ENCODE peak calls at places on chromosomes 12 and 14, in four cellular contexts. F, B, C and S are unnamed samples.

GRCh38 chr14:91919814-91920213 is 27.7 kb downstream of the FBLN5 start:
- DNase-seq in B (peak; percentile 29), C (no peak), F (no peak), S (no peak)

GRCh38 chr12:103640831-103641230 is 53.8 kb downstream of the STAB2 start:
- DNase-seq in C (no peak), F (no peak), B (no peak), S (no peak)

GRCh38 chr12:8687846-8688601 is 9.8 kb upstream of the RIMKLB start:
- DNase-seq in B (peak; percentile 83), C (peak; percentile 29), F (peak; percentile 91), S (no peak)

GRCh38 chr12:56488041-56488955 is at the start of gene GLS2:
- DNase-seq in C (peak; percentile 29), F (peak; percentile 38), B (peak; percentile 71), S (peak; percentile 90)

GRCh38 chr12:123973552-123974341 is 732 bp downstream of the ZNF664 start:
- DNase-seq in C (peak; percentile 22), F (no peak), B (peak; percentile 43), S (peak; percentile 63)

GRCh38 chr12:46450279-46450748 is 77.7 kb upstream of the SLC38A2 start:
- DNase-seq in C (no peak), B (peak; percentile 43), F (no peak), S (no peak)

GRCh38 chr12:1995205-1995896 is 8.9 kb downstream of the DCP1B start:
- DNase-seq in F (no peak), B (no peak), C (no peak), S (no peak)

GRCh38 chr14:56100556-56100955 is 17.7 kb upstream of the PELI2 start:
- DNase-seq in B (no peak), C (no peak), F (no peak), S (no peak)

GRCh38 chr14:61051046-61051445 is 70.0 kb downstream of the SLC38A6 start:
- DNase-seq in C (no peak), B (peak; percentile 15), F (peak; percentile 18), S (no peak)

GRCh38 chr12:68538722-68539614 is 71.7 kb upstream of the RAP1B start:
- DNase-seq in B (peak; percentile 55), F (peak; percentile 73), C (no peak), S (no peak)

GRCh38 chr14:31205681-31206535 is 1.7 kb downstream of the HECTD1 start:
- DNase-seq in C (no peak), F (no peak), B (no peak), S (no peak)

GRCh38 chr12:109192358-109192757 is 76.0 kb downstream of the ACACB start:
- DNase-seq in B (peak; percentile 70), F (no peak), C (no peak), S (no peak)

GRCh38 chr12:58140395-58140794 is 199.0 kb downstream of the ATP23 start:
- DNase-seq in B (no peak), C (no peak), F (no peak), S (no peak)

GRCh38 chr12:114186241-114187002 is 219.5 kb downstream of the TBX5 start:
- DNase-seq in C (peak; percentile 1), F (no peak), B (no peak), S (no peak)

GRCh38 chr14:68627050-68627867 is 165.6 kb downstream of the ZFP36L1 start:
- DNase-seq in C (no peak), B (peak; percentile 96), F (peak; percentile 39), S (no peak)

GRCh38 chr12:116547955-116548471 is 11.2 kb upstream of the MAP1LC3B2 start:
- DNase-seq in B (peak; percentile 23), F (no peak), C (no peak), S (no peak)

GRCh38 chr14:72745991-72746980 is 147.6 kb downstream of the DPF3 start:
- DNase-seq in F (peak; percentile 32), B (no peak), C (no peak), S (no peak)

GRCh38 chr12:70983692-70984091 is 63.2 kb upstream of the PTPRR start:
- DNase-seq in F (no peak), B (no peak), C (no peak), S (no peak)

GRCh38 chr14:33669111-33669510 is 281.8 kb downstream of the EGLN3 start:
- DNase-seq in F (no peak), C (no peak), B (no peak), S (no peak)

GRCh38 chr12:66624806-66625205 is 54.1 kb downstream of the GRIP1 start:
- DNase-seq in C (no peak), F (no peak), B (no peak), S (no peak)

GRCh38 chr12:70847871-70848270 is 72.7 kb downstream of the PTPRR start:
- DNase-seq in B (no peak), C (no peak), F (no peak), S (no peak)

GRCh38 chr14:69711471-69712216 is 55.3 kb upstream of the SRSF5 start:
- DNase-seq in C (no peak), B (peak; percentile 53), F (no peak), S (no peak)

GRCh38 chr12:48018618-48018995 is 14.3 kb upstream of the COL2A1 start:
- DNase-seq in C (no peak), B (no peak), F (no peak), S (no peak)

GRCh38 chr14:94713115-94713514 is 56.8 kb downstream of the GSC start:
- DNase-seq in F (no peak), B (no peak), C (no peak), S (no peak)

GRCh38 chr14:39875028-39875427 is 442.8 kb upstream of the FBXO33 start:
- DNase-seq in B (no peak), C (no peak), F (no peak), S (no peak)

GRCh38 chr12:117090816-117091711 is 8.2 kb downstream of the TESC start:
- DNase-seq in C (no peak), B (peak; percentile 8), F (no peak), S (no peak)

GRCh38 chr12:64890873-64891468 is 66.5 kb downstream of the TBC1D30 start:
- DNase-seq in F (peak; percentile 53), B (no peak), C (no peak), S (no peak)

GRCh38 chr12:103571286-103571685 is 15.8 kb upstream of the STAB2 start:
- DNase-seq in B (no peak), C (peak; percentile 61), F (no peak), S (peak; percentile 57)

GRCh38 chr12:92073123-92073522 is 72.5 kb downstream of the BTG1 start:
- DNase-seq in B (no peak), F (no peak), C (no peak), S (no peak)

DNA sequence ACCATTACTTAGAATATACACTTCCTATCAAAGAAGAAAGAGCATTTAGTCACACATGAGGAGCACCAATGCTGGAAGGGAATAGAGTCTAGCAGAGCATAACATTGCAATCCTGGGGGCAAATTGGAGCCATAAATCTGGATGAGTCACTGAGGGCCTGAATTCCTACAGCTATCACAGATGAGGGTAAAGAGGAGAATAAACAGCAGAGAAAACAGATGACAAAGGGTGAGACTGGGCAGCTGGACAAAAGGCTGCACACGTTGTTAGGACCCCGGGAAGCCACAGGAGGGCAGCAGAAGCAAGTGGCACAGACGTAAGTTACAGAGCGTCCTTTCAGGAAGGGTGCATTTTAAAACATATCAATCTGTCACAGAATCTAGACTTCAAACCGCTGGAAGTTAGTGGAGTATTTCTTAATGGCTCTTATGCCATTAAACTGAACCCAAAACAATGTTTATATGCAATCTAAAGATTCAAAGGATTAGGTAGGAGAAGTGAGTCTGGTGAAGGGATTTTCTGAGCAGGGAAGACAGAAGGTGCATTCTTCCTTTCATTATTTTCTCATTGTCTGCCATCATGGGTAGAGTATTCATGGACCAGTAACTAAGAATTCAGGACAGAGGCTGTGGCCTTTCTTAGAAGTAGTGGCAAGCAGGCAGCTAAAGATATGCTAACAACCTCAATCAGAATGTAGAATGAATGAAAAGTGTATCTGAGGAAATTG is 159.8 kb upstream of the DAAM1 start:
- DNase-seq in B (peak; percentile 74), C (peak; percentile 63), F (peak; percentile 90), S (peak; percentile 67)
- TF ChIP-seq CTCF in B (peak; percentile 58), C (peak; percentile 85), F (peak; percentile 86), S (peak; percentile 92)

GRCh38 chr14:32244404-32244803 is 41.3 kb upstream of the RNU6-8 start:
- DNase-seq in F (no peak), C (no peak), B (no peak), S (no peak)
- TF ChIP-seq CTCF in F (peak; percentile 19), C (no peak), B (no peak), S (no peak)

GRCh38 chr12:131755305-131756113 is 44.6 kb downstream of the SFSWAP start:
- DNase-seq in C (no peak), F (no peak), B (no peak), S (peak; percentile 55)
- TF ChIP-seq CTCF in C (peak; percentile 56), F (peak; percentile 34), B (no peak), S (peak; percentile 44)

GRCh38 chr12:54683388-54683787 is 35.2 kb upstream of the DCD start:
- DNase-seq in F (no peak), C (no peak), B (no peak), S (no peak)

GRCh38 chr12:54682674-54683073 is 34.5 kb upstream of the DCD start:
- DNase-seq in F (no peak), B (no peak), C (no peak), S (no peak)

GRCh38 chr12:54684636-54685630 is 36.8 kb upstream of the DCD start:
- DNase-seq in C (no peak), F (no peak), B (no peak), S (no peak)

GRCh38 chr12:54678131-54678530 is 30.0 kb upstream of the DCD start:
- DNase-seq in B (no peak), F (no peak), C (no peak), S (no peak)

DNA sequence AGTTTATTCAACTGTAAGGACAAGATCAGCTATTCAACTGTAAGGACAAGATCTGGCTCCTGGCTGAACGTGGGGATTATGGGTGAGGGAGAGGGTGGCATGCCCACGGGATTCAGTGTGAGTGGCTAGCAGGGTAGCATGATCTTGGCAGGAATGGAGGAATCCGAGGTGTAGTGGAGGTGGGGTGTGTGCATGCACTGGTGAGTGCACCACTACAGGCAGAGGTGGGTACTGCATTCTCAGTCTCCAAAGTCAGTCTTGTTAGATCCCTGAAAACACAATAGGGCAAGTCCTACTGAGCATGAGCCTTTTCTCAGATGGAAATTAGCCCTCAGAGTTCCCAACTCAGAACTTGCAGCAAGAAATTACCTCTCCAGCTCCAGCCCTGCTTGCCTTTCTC is 32.2 kb upstream of the DCD start:
- DNase-seq in F (no peak), B (peak; percentile 17), C (no peak), S (peak; percentile 55)
- TF ChIP-seq CTCF in F (peak; percentile 37), B (peak; percentile 9), C (peak; percentile 57), S (peak; percentile 38)

GRCh38 chr12:60257063-60257462 is 661.2 kb downstream of the SLC16A7 start:
- DNase-seq in F (peak; percentile 67), C (no peak), B (no peak), S (peak; percentile 38)
- TF ChIP-seq CTCF in F (peak; percentile 43), C (peak; percentile 24), B (no peak), S (no peak)

DNA sequence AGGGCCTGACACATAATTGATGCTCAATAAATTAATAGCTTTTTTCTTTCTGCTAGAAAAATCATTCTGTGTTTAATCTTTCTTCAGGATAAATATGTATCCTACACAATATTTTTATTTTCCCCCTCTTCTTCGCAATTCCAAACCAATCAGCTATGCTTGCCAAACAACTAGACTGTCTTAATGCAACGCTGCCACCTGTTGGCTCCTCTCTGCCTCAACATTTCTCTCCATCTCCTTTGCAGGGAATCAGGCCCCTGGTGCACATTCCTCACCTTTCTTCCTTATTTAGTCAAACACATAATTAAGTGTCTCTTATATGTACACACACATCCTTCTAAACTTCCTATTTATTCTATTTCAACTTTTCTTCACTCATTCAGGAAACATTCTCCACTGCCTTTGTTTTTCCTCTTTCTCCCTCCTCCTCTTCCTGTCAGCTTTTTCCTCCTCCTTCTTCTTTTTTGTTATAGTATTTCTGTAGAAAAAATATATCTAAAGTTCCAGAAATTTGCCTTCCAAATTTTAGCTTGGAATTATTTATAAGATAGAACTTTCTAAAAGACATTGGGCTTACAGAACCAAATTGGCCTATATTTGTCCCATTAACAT is 406.0 kb downstream of the PRKD1 start:
- DNase-seq in C (no peak), B (no peak), F (no peak), S (no peak)
- TF ChIP-seq CTCF in C (peak; percentile 56), B (no peak), F (peak; percentile 38), S (peak; percentile 1)